ENCODE peak calls at places on chromosome 22, in four cellular contexts. Z is astrocyte of the spinal cord, X is RPMI8226, K is cardiac fibroblast. W is an unnamed sample.

GRCh38 chr22:47437636-47438035 is 675.2 kb downstream of the TBC1D22A start:
- DNase-seq in Z (no peak), K (no peak), X (no peak), W (no peak)

GRCh38 chr22:26852176-26852575 is 194.8 kb downstream of the MIAT start:
- DNase-seq in Z (no peak), K (no peak), X (peak), W (no peak)

GRCh38 chr22:31173386-31174145 is 13.6 kb downstream of the RNF185 start:
- DNase-seq in K (peak), X (no peak), Z (peak), W (no peak)

GRCh38 chr22:41284465-41284864 is 1.5 kb downstream of the RANGAP1 start:
- DNase-seq in X (no peak), K (no peak), Z (no peak), W (no peak)

GRCh38 chr22:25548866-25549464 is 15.5 kb upstream of the GRK3 start:
- DNase-seq in X (no peak), Z (no peak), K (no peak), W (no peak)

GRCh38 chr22:44352378-44353062 is 39.8 kb upstream of the SHISAL1 start:
- DNase-seq in Z (no peak), X (no peak), K (no peak), W (no peak)

GRCh38 chr22:38452373-38453064 is 2.5 kb downstream of the KCNJ4 start:
- DNase-seq in X (no peak), K (no peak), Z (no peak), W (no peak)

GRCh38 chr22:39244496-39245129 is at the start of gene PDGFB:
- DNase-seq in X (peak), Z (no peak), K (peak), W (peak)

GRCh38 chr22:44683237-44683636 is 18.8 kb upstream of the PRR5 start:
- DNase-seq in X (no peak), Z (no peak), K (no peak), W (no peak)

GRCh38 chr22:25027552-25027951 is 75.0 kb downstream of the KIAA1671 start:
- DNase-seq in K (no peak), Z (no peak), X (no peak), W (no peak)

GRCh38 chr22:49903322-49904039 is 14.8 kb downstream of the ALG12 start:
- DNase-seq in Z (no peak), X (no peak), K (no peak), W (no peak)

GRCh38 chr22:37505565-37505964 is 13.7 kb downstream of the CARD10 start:
- DNase-seq in Z (no peak), X (no peak), K (no peak), W (no peak)

GRCh38 chr22:17098379-17098819 is 13.6 kb downstream of the IL17RA start:
- DNase-seq in X (no peak), K (peak), Z (no peak), W (no peak)

GRCh38 chr22:38462960-38463784 is 4.7 kb upstream of the KDELR3 start:
- DNase-seq in Z (no peak), K (no peak), X (no peak), W (no peak)

GRCh38 chr22:28909375-28909774 is 26.0 kb downstream of the ZNRF3 start:
- DNase-seq in K (peak), Z (no peak), X (no peak), W (no peak)